ENCODE peak calls at places on chromosome 20, in seven cellular contexts. One of them, this sample, is unnamed.

GRCh38 chr20:57991211-57991841 is 237.1 kb downstream of the ANKRD60 start:
- DNase-seq in lower leg skin: peak
- DNase-seq in mucosa of gallbladder: no peak
- DNase-seq in NCI-H524 treated with DMSO at 0.1 percent for 48 hours: no peak
- DNase-seq in amniotic epithelial cell: no peak
- DNase-seq in coronary artery: no peak
- DNase-seq in SW480: peak
- DNase-seq in this sample: no peak

GRCh38 chr20:45363611-45364492 is 896 bp downstream of the SYS1 start:
- DNase-seq in lower leg skin: no peak
- DNase-seq in mucosa of gallbladder: no peak
- DNase-seq in NCI-H524 treated with DMSO at 0.1 percent for 48 hours: no peak
- DNase-seq in amniotic epithelial cell: no peak
- DNase-seq in coronary artery: no peak
- DNase-seq in SW480: no peak
- DNase-seq in this sample: no peak

GRCh38 chr20:35773154-35773751 is 1.4 kb downstream of the PHF20 start:
- DNase-seq in lower leg skin: no peak
- DNase-seq in mucosa of gallbladder: peak
- DNase-seq in NCI-H524 treated with DMSO at 0.1 percent for 48 hours: no peak
- DNase-seq in amniotic epithelial cell: peak
- DNase-seq in coronary artery: no peak
- DNase-seq in SW480: no peak
- DNase-seq in this sample: peak

GRCh38 chr20:4109587-4109986 is 94.2 kb upstream of the RNF24 start:
- DNase-seq in lower leg skin: no peak
- DNase-seq in mucosa of gallbladder: no peak
- DNase-seq in NCI-H524 treated with DMSO at 0.1 percent for 48 hours: no peak
- DNase-seq in amniotic epithelial cell: no peak
- DNase-seq in coronary artery: no peak
- DNase-seq in SW480: peak
- DNase-seq in this sample: no peak

GRCh38 chr20:45972500-45973183 is 639 bp upstream of the ZNF335 start:
- DNase-seq in lower leg skin: peak
- DNase-seq in mucosa of gallbladder: no peak
- DNase-seq in NCI-H524 treated with DMSO at 0.1 percent for 48 hours: no peak
- DNase-seq in amniotic epithelial cell: no peak
- DNase-seq in coronary artery: no peak
- DNase-seq in SW480: no peak
- DNase-seq in this sample: no peak

GRCh38 chr20:62358171-62358719 is 8.9 kb downstream of the LAMA5 start:
- DNase-seq in lower leg skin: no peak
- DNase-seq in mucosa of gallbladder: no peak
- DNase-seq in NCI-H524 treated with DMSO at 0.1 percent for 48 hours: no peak
- DNase-seq in amniotic epithelial cell: no peak
- DNase-seq in coronary artery: no peak
- DNase-seq in SW480: peak
- DNase-seq in this sample: peak

GRCh38 chr20:24949756-24950127 is 673 bp downstream of the CST7 start:
- DNase-seq in lower leg skin: no peak
- DNase-seq in mucosa of gallbladder: peak
- DNase-seq in NCI-H524 treated with DMSO at 0.1 percent for 48 hours: no peak
- DNase-seq in amniotic epithelial cell: no peak
- DNase-seq in coronary artery: no peak
- DNase-seq in SW480: peak
- DNase-seq in this sample: no peak

GRCh38 chr20:59104848-59105247 is 58.8 kb upstream of the ZNF831 start:
- DNase-seq in lower leg skin: no peak
- DNase-seq in mucosa of gallbladder: no peak
- DNase-seq in NCI-H524 treated with DMSO at 0.1 percent for 48 hours: no peak
- DNase-seq in amniotic epithelial cell: no peak
- DNase-seq in coronary artery: no peak
- DNase-seq in SW480: no peak
- DNase-seq in this sample: no peak